ENCODE peak calls at places on chromosomes 5 and 9, in five cellular contexts. S, C, V, Y and A are unnamed samples.
A peak's percentile ranks its signal among the peaks of the same experiment; 100 is the strongest.

GRCh38 chr9:136850866-136851775 is 1.0 kb upstream of the MAMDC4 start:
- DNase-seq in V (no peak), Y (no peak), C (no peak), S (no peak), A (no peak)

GRCh38 chr5:173574983-173575382 is 41.5 kb downstream of the BOD1 start:
- DNase-seq in V (no peak), S (no peak), C (no peak), Y (no peak), A (no peak)

GRCh38 chr9:2271426-2271825 is 256.3 kb downstream of the SMARCA2 start:
- DNase-seq in V (peak; percentile 37), S (no peak), C (peak; percentile 18), Y (peak; percentile 9), A (no peak)

GRCh38 chr5:68419101-68419636 is 203.6 kb downstream of the PIK3R1 start:
- DNase-seq in C (no peak), V (no peak), S (no peak), Y (no peak), A (no peak)

GRCh38 chr5:2921651-2922050 is 170.2 kb upstream of the IRX2 start:
- DNase-seq in S (no peak), C (no peak), V (no peak), Y (no peak), A (no peak)

GRCh38 chr5:110268283-110268682 is 458.2 kb downstream of the TMEM232 start:
- DNase-seq in S (no peak), C (no peak), V (no peak), Y (no peak), A (no peak)

GRCh38 chr5:181069767-181070491 is 29.9 kb downstream of the BTNL9 start:
- DNase-seq in C (no peak), V (no peak), Y (no peak), S (no peak), A (peak; percentile 85)

GRCh38 chr9:18438300-18438925 is 35.5 kb upstream of the ADAMTSL1 start:
- DNase-seq in C (no peak), S (no peak), V (no peak), Y (no peak), A (peak; percentile 62)

GRCh38 chr5:121949885-121950284 is 11.9 kb upstream of the SRFBP1 start:
- DNase-seq in V (no peak), Y (peak; percentile 17), S (peak; percentile 34), C (peak; percentile 29), A (no peak)

GRCh38 chr5:91339053-91339710 is 43.9 kb downstream of the ARRDC3 start:
- DNase-seq in Y (no peak), V (no peak), S (no peak), C (no peak), A (peak; percentile 19)

GRCh38 chr5:167716376-167716775 is 575.1 kb upstream of the WWC1 start:
- DNase-seq in C (no peak), V (no peak), S (no peak), Y (no peak), A (no peak)

DNA sequence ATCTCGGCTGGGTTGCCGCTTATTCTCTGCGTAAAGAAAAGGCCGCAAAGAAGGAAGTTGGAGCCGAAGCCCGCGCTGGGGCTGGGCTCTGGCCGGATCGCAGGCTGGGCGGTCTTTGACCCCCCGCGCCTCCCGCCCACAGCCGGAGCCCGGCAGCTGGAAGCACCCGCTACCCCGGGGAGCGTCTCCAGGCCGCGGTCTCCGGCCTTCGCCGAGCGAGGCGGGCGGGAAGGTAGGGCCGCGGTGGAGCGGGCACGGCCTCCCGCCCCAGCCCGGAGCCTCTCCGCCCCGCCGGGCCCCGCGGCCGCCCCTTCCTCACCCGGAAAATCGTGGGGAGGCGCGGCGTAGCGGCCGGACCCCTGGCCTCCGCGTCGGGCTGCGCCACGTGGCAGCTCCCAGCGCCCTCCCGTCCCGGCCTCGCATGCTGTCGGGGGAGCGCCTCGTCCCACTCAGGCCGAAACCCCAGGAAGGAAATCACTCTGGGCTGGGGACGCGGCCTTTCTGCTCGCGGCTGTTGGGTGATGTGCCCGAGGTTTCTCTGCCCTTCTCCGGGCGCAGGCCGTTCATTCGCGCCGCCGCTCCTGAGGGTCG is 11.9 kb downstream of the FOXD1 start:
- DNase-seq in V (no peak), Y (no peak), C (no peak), S (no peak), A (no peak)
- TF ChIP-seq MAX in V (no peak), Y (no peak), C (no peak), S (peak; percentile 97), A (peak; percentile 89)

DNA sequence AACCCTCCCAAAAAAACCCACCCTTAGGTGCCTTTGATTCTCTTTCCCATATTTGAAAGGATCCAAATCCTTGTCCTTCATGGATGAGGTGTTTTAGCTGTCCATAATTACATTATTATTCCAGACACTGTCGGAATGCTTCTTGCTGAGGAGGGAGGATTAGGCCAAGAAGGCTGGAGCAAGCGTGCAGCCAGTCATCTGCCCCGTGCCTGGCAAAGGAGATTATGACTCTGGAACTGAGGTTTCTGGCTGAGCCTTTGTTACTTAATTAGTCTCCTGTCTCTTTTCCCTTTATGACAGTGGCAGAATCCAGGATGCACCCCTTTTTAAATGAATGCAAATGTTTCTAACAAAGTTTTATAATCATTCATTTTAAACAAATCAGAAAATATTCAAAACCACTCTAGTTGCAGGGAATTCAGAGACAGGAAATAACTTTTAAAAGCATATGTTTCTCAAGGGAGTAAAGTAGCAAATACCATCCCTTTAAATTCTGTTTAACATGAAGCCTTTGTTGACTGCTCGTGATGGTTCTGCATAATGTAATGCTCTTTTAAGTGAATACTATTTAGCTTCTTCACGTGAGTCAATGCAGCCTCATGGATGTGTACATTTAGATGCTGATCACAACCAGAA is 69.8 kb downstream of the GALNT10 start:
- DNase-seq in Y (no peak), S (no peak), C (no peak), V (no peak), A (no peak)
- TF ChIP-seq EZH2 in Y (no peak), S (no peak), C (no peak), V (no peak), A (no peak)

GRCh38 chr5:62783374-62784057 is 204.9 kb downstream of the LRRC70 start:
- DNase-seq in Y (no peak), C (no peak), V (no peak), S (no peak), A (no peak)

GRCh38 chr5:62778327-62779009 is 199.8 kb downstream of the LRRC70 start:
- DNase-seq in V (no peak), C (no peak), S (no peak), Y (no peak), A (no peak)

GRCh38 chr5:62780230-62780629 is 201.6 kb downstream of the LRRC70 start:
- DNase-seq in S (no peak), V (no peak), Y (no peak), C (no peak), A (no peak)

GRCh38 chr5:62780888-62781287 is 202.3 kb downstream of the LRRC70 start:
- DNase-seq in Y (no peak), C (no peak), S (no peak), V (no peak), A (no peak)

DNA sequence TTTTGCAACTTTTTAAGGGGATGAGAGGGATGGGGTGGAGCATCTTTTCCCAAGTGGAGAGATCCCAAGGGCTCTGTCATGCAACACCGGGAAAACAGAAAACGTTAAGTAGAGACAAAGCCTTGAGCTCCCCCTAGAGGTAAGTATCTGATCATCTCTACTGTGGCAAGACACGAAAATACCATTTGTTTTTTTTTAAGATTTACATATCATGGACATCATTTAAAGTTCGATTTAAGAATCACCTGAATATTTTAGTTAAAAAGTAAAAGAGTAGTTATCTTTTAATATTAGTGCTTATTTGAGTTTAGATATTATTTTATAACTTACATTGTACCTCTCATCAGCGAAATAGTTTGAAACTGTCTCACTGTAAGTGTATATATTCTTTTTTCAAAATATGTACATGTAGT is 200.4 kb downstream of the LRRC70 start:
- DNase-seq in C (peak; percentile 48), V (no peak), S (peak; percentile 64), Y (peak; percentile 45), A (no peak)
- TF ChIP-seq SIN3A in C (no peak), V (no peak), S (no peak), Y (no peak), A (no peak)

GRCh38 chr5:149674686-149675085 is 55.4 kb upstream of the PPARGC1B start:
- DNase-seq in V (no peak), Y (no peak), S (no peak), C (no peak), A (no peak)

GRCh38 chr5:149672701-149673455 is 57.2 kb upstream of the PPARGC1B start:
- DNase-seq in C (no peak), S (no peak), Y (no peak), V (no peak), A (no peak)

GRCh38 chr5:149677721-149678120 is 52.4 kb upstream of the PPARGC1B start:
- DNase-seq in V (peak; percentile 23), Y (no peak), C (no peak), S (no peak), A (no peak)

GRCh38 chr5:149671544-149671943 is 58.6 kb upstream of the PPARGC1B start:
- DNase-seq in C (no peak), V (no peak), S (no peak), Y (no peak), A (no peak)

GRCh38 chr5:149675467-149676201 is 54.5 kb upstream of the PPARGC1B start:
- DNase-seq in Y (no peak), V (no peak), C (no peak), S (no peak), A (no peak)
- TF ChIP-seq MAX in Y (no peak), V (no peak), C (no peak), S (no peak), A (no peak)

GRCh38 chr9:68704804-68705635 is at the start of gene PIP5K1B:
- DNase-seq in S (peak; percentile 70), C (no peak), V (no peak), Y (peak; percentile 69), A (peak; percentile 82)

GRCh38 chr9:68706579-68707201 is 1.6 kb downstream of the PIP5K1B start:
- DNase-seq in Y (no peak), C (no peak), S (no peak), V (peak; percentile 63), A (no peak)

GRCh38 chr9:68704498-68704803 is 589 bp upstream of the PIP5K1B start:
- DNase-seq in S (no peak), C (no peak), Y (no peak), V (no peak), A (no peak)

GRCh38 chr9:68708089-68708488 is 3.0 kb downstream of the PIP5K1B start:
- DNase-seq in C (no peak), S (no peak), V (no peak), Y (no peak), A (no peak)

GRCh38 chr9:68705636-68706578 is 867 bp downstream of the PIP5K1B start:
- DNase-seq in Y (peak; percentile 50), S (peak; percentile 46), V (no peak), C (no peak), A (peak; percentile 55)
- TF ChIP-seq EZH2 in Y (no peak), S (no peak), V (no peak), C (no peak), A (no peak)

GRCh38 chr5:93609756-93610155 is 26.7 kb downstream of the NR2F1 start:
- DNase-seq in C (no peak), V (no peak), Y (no peak), S (no peak), A (no peak)

GRCh38 chr5:93607367-93608258 is 24.6 kb downstream of the NR2F1 start:
- DNase-seq in Y (no peak), V (no peak), S (peak; percentile 44), C (no peak), A (peak; percentile 76)

GRCh38 chr5:93610581-93611167 is 27.7 kb downstream of the NR2F1 start:
- DNase-seq in V (no peak), Y (no peak), C (no peak), S (no peak), A (no peak)

GRCh38 chr5:93611510-93611899 is 28.5 kb downstream of the NR2F1 start:
- DNase-seq in Y (no peak), V (no peak), S (no peak), C (no peak), A (no peak)

GRCh38 chr5:93611900-93612898 is 29.2 kb downstream of the NR2F1 start:
- DNase-seq in V (no peak), C (no peak), S (no peak), Y (peak; percentile 36), A (no peak)
- TF ChIP-seq SIN3A in V (no peak), C (no peak), S (peak; percentile 37), Y (no peak), A (peak; percentile 81)